ENCODE peak calls at places on chromosomes 7 and 10, in nine cellular contexts. P, K, G, L, I, B, T, Q and J are unnamed samples.

GRCh38 chr10:100183482-100183881 is 2.3 kb downstream of the ERLIN1 start:
- DNase-seq in I (no peak), Q (peak), K (peak), P (no peak), L (no peak), B (no peak), G (peak), T (no peak), J (no peak)

GRCh38 chr7:118158766-118159165 is 25.2 kb upstream of the LSM8 start:
- DNase-seq in P (no peak), Q (peak), K (no peak), I (no peak), L (no peak), G (no peak), B (no peak), T (no peak), J (no peak)

GRCh38 chr10:81034376-81034775 is 496.7 kb downstream of the SH2D4B start:
- DNase-seq in K (no peak), B (no peak), T (no peak), Q (no peak), P (no peak), G (no peak), I (no peak), L (no peak), J (no peak)

GRCh38 chr10:43045631-43046287 is 31.1 kb upstream of the RET start:
- DNase-seq in P (no peak), Q (no peak), I (no peak), T (no peak), K (no peak), G (no peak), L (peak), B (peak), J (no peak)

GRCh38 chr7:35261476-35262285 is 7.8 kb upstream of the TBX20 start:
- DNase-seq in P (no peak), G (no peak), Q (no peak), T (no peak), I (no peak), L (peak), K (no peak), B (no peak), J (no peak)

GRCh38 chr10:88395677-88396076 is 187.4 kb downstream of the RNLS start:
- DNase-seq in G (peak), P (no peak), B (no peak), L (no peak), I (no peak), T (no peak), K (no peak), Q (peak), J (no peak)

GRCh38 chr10:28393956-28394568 is 91.2 kb upstream of the MPP7 start:
- DNase-seq in Q (peak), G (peak), L (peak), K (peak), P (no peak), T (peak), I (peak), B (peak), J (peak)

GRCh38 chr10:116215651-116216050 is 57.4 kb downstream of the GFRA1 start:
- DNase-seq in L (no peak), Q (no peak), P (no peak), T (no peak), G (no peak), I (no peak), B (no peak), K (no peak), J (no peak)

GRCh38 chr7:13800694-13801448 is 188.6 kb downstream of the ETV1 start:
- DNase-seq in K (no peak), B (no peak), L (no peak), G (peak), I (no peak), P (no peak), T (peak), Q (peak), J (peak)

GRCh38 chr10:13593560-13593959 is 6.8 kb downstream of the PRPF18 start:
- DNase-seq in I (no peak), B (no peak), K (no peak), G (peak), P (no peak), Q (peak), L (no peak), T (no peak), J (no peak)

GRCh38 chr10:46234431-46235060 is 52.3 kb upstream of the ANTXRL start:
- DNase-seq in K (no peak), B (no peak), L (peak), T (no peak), G (no peak), I (no peak), P (no peak), Q (no peak), J (no peak)

GRCh38 chr10:91034042-91034441 is 113.2 kb upstream of the ANKRD1 start:
- DNase-seq in I (no peak), G (no peak), B (no peak), L (no peak), P (no peak), T (no peak), K (no peak), Q (no peak), J (peak)

GRCh38 chr7:106794276-106795136 is 70.6 kb upstream of the PIK3CG start:
- DNase-seq in Q (no peak), B (no peak), I (peak), T (no peak), K (no peak), L (no peak), G (no peak), P (no peak), J (no peak)

GRCh38 chr7:55065079-55065478 is 46.3 kb downstream of the EGFR start:
- DNase-seq in Q (peak), L (no peak), P (no peak), B (no peak), T (peak), K (no peak), G (peak), I (no peak), J (no peak)

GRCh38 chr7:150799741-150800575 is at the start of gene TMEM176B:
- DNase-seq in G (no peak), B (no peak), Q (no peak), I (peak), P (no peak), K (no peak), L (no peak), T (no peak), J (no peak)

GRCh38 chr10:126509211-126509610 is 120.9 kb upstream of the ADAM12 start:
- DNase-seq in B (no peak), P (no peak), T (no peak), K (no peak), I (no peak), Q (no peak), L (no peak), G (no peak), J (no peak)

GRCh38 chr10:99119258-99119748 is 116.3 kb downstream of the HPSE2 start:
- DNase-seq in P (no peak), L (no peak), K (no peak), T (no peak), I (no peak), Q (no peak), B (no peak), G (no peak), J (no peak)

GRCh38 chr7:102125127-102125561 is 161.5 kb upstream of the SH2B2 start:
- DNase-seq in Q (peak), G (peak), L (peak), K (no peak), T (peak), B (no peak), I (no peak), P (peak), J (peak)

GRCh38 chr10:11713186-11713743 is 28.9 kb upstream of the ECHDC3 start:
- DNase-seq in Q (peak), B (no peak), I (no peak), L (no peak), G (peak), P (no peak), T (no peak), K (no peak), J (peak)

GRCh38 chr7:84013616-84014240 is 180.9 kb downstream of the SEMA3A start:
- DNase-seq in L (peak), Q (no peak), I (no peak), G (no peak), T (no peak), B (no peak), P (no peak), K (no peak), J (peak)

GRCh38 chr7:468681-469590 is 50.7 kb downstream of the PDGFA start:
- DNase-seq in G (peak), P (no peak), L (no peak), Q (no peak), K (no peak), T (no peak), B (no peak), I (no peak), J (peak)

GRCh38 chr10:21364196-21365114 is 161.0 kb downstream of the SKIDA1 start:
- DNase-seq in I (no peak), K (peak), L (peak), G (peak), T (peak), B (no peak), Q (peak), P (no peak), J (no peak)

GRCh38 chr10:7874864-7875263 is 56.6 kb downstream of the TAF3 start:
- DNase-seq in P (no peak), I (no peak), L (no peak), Q (no peak), B (no peak), T (no peak), G (no peak), K (no peak), J (no peak)

GRCh38 chr10:22320591-22321155 is at the start of gene BMI1:
- DNase-seq in T (peak), P (no peak), L (peak), K (peak), G (peak), B (peak), Q (peak), I (peak), J (peak)

GRCh38 chr10:133356953-133357292 is 896 bp downstream of the FUOM start:
- DNase-seq in L (no peak), G (no peak), I (no peak), Q (no peak), P (no peak), B (no peak), K (no peak), T (no peak), J (peak)

GRCh38 chr7:54339074-54339473 is 203.1 kb upstream of the VSTM2A start:
- DNase-seq in G (no peak), L (no peak), T (no peak), P (no peak), K (no peak), B (no peak), I (no peak), Q (peak), J (no peak)

GRCh38 chr10:89269822-89270483 is 18.4 kb upstream of the LIPA start:
- DNase-seq in P (no peak), Q (no peak), L (no peak), T (no peak), B (no peak), G (no peak), I (no peak), K (peak), J (no peak)

GRCh38 chr10:128047337-128047736 is 78.9 kb downstream of the MKI67 start:
- DNase-seq in T (no peak), L (peak), K (no peak), P (peak), I (no peak), Q (no peak), G (no peak), B (no peak), J (peak)
- TF ChIP-seq CTCF in T (no peak), L (no peak), K (no peak), P (no peak), I (no peak), Q (no peak), G (no peak), B (no peak), J (no peak)

GRCh38 chr10:15718495-15719061 is 1.1 kb downstream of the ITGA8 start:
- DNase-seq in K (no peak), L (peak), G (no peak), B (no peak), Q (no peak), T (no peak), I (no peak), P (no peak), J (no peak)

GRCh38 chr10:15720635-15721310 is 1.1 kb upstream of the ITGA8 start:
- DNase-seq in T (no peak), Q (no peak), P (no peak), L (no peak), G (no peak), I (peak), K (no peak), B (no peak), J (no peak)

GRCh38 chr10:15719062-15719898 is 442 bp downstream of the ITGA8 start:
- DNase-seq in G (no peak), L (peak), K (no peak), P (no peak), I (peak), B (no peak), Q (no peak), T (no peak), J (no peak)

GRCh38 chr10:15715619-15716227 is 4.0 kb downstream of the ITGA8 start:
- DNase-seq in P (no peak), B (no peak), I (peak), Q (peak), T (no peak), G (no peak), K (no peak), L (no peak), J (no peak)

DNA sequence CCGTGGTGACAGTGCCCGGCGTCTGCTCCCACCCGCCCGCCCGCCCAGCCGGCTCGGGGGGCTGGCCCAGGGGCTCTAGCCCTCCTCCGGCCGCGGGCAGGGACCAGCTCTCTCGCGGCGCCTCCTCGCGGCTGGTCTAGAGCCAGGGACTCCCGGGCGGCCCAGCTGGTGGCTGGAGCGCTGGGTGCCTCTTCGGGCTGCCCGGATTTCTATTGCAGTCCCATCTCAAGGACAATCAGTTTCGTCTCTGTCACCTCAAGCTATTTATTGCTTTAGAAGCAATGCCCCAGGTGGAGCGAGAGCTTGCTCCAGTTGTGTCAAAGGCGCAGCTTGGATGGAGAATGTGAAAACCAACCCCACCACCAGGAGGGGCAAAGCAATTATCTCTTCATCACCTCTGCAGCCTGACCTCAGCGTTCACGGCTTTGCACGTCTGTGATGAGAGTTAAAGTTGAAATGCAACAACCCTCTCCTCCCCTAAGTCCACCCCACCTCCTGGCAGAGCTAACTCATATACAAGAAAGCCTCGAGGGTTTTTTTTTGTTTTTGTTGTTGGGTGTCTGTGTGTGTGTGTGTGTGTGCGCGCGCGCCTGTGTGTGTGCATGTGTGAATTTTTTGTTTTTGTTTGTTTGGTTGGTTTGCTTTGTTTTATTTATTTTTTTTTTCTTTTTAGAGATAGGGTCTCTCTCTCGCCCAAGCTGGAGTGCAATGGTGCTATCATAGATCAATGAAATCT is at the start of gene ITGA8:
- DNase-seq in L (peak), K (no peak), Q (peak), I (peak), G (no peak), B (no peak), P (no peak), T (no peak), J (peak)
- TF ChIP-seq CTCF in L (peak), K (peak), Q (peak), I (peak), G (peak), B (no peak), P (peak), T (peak), J (no peak)

GRCh38 chr7:10474048-10474447 is 499.6 kb upstream of the PHF14 start:
- DNase-seq in P (no peak), K (peak), L (no peak), G (no peak), B (no peak), T (no peak), I (no peak), Q (peak), J (no peak)

GRCh38 chr7:10473569-10473968 is 500.1 kb upstream of the PHF14 start:
- DNase-seq in G (no peak), Q (no peak), P (no peak), K (no peak), T (no peak), B (no peak), L (no peak), I (no peak), J (no peak)

GRCh38 chr7:10475940-10476641 is 497.6 kb upstream of the PHF14 start:
- DNase-seq in Q (no peak), L (no peak), K (no peak), G (no peak), P (no peak), I (peak), B (no peak), T (no peak), J (no peak)

GRCh38 chr7:10472115-10472514 is 501.6 kb upstream of the PHF14 start:
- DNase-seq in Q (no peak), K (no peak), T (no peak), I (no peak), B (no peak), G (no peak), P (no peak), L (no peak), J (no peak)

DNA sequence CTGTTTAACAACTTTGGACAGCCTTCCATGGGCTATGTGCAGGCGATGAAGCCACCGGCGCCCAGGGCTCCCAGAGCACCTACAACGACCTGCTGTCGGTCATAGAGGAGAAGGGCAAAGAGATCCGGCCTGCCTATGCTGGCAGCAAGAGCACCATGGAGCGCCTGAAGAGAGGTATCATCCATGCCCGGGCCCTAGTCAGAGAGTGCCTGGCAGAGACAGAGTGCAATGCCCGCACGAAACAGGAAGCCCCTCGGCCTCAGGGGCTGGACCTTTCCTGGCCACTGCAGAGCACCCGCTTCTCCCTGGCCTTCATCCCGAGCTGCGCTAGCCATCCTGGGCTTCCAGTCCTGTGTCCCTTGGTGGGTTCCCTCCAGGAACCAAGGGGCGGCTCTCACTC is 497.0 kb upstream of the PHF14 start:
- DNase-seq in T (no peak), L (no peak), K (no peak), P (no peak), I (no peak), G (no peak), Q (no peak), B (no peak), J (no peak)
- TF ChIP-seq CTCF in T (no peak), L (no peak), K (no peak), P (no peak), I (no peak), G (no peak), Q (no peak), B (no peak), J (no peak)

DNA sequence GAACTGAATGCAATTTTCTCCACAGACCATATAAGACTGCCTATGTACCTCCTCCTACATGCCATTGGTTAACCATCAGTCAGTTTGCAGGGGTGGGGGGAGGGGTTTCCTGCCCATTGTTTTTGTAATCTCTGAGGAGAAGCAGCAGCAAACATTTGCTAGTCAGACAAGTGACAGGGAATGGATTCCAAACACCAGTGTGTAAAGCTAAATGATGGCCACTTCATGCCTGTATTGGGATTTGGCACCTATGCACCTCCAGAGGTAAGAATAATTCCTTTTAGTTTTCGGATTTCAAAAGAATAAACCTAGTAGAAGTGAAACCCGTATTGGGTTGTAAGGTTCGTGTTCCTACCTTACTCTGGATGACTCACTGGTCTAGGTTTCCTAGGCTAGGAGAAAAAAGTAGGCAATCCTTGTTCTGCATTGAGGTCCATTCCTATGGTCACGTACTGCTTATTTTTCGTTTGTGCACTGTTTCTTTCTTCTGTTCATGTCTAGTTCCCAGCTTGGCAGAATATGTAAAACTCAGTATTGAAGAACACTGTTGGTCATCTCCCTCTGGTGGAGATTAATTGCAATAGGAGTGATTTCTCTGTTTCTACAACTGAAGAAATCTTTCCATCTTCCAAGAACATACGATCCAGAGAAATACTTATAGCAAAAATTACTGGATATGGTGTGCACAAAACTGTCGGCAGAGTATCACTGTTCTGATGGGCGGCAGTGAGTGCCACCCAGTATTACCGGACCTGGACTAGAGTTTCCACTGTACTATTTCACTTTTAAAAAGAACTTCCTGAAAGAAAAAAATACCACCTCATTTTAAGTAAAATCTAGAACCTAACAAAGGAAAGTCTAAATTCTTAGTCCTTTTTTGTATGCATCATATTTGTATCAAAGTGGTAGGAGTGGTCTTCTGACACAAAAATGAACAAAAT is at the start of gene AKR1C3:
- DNase-seq in K (peak), T (peak), P (no peak), G (peak), L (peak), Q (peak), B (peak), I (no peak), J (no peak)
- TF ChIP-seq CTCF in K (peak), T (peak), P (peak), G (peak), L (peak), Q (peak), B (peak), I (no peak), J (peak)

DNA sequence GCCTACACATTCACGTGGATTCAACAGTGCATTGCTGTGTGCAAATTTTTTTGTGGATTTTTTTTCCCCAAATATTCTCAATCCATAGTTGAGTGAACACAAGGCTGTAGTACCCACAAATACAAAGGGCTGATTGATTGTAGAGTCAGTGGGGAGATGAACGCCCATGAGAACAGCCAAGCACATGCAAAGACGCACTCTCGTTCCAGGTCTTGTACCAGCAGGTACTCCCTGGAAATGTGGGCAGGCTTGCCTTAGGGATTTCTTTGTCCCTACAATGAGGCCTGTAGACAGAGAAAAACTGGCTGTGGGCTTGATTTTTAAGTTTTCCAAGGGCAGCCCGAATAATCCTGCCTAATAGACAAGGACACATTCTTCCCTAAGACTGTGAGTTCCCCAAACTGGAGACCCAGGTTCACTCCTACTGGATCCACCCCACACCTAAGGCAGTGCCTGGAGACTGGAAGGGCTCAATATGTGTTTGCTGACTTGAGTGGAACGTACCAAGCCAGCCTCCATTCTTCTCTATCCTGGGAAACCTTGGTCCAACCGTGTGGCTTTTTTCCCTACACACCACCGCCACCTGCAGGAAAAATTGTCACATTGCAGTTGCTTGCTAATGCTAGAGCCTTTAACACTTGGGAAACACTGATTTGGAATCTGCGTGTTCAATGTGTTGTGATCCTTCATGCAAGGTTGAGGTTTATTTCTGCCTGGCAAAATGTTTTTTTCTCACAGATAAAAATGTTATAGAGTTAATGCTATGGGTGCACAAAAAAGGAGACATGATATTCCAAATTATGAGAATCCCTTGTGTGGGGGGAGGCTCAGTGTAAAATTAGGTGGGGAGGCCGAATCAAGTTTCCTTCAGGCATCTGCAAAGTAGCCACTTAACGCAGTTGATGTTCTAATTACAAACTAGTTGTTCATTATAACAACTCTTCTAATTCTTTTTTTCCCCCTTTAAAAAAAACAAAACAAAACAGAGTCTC is 49.3 kb downstream of the PPP1R17 start:
- DNase-seq in I (peak), B (peak), Q (peak), K (peak), T (peak), P (no peak), L (peak), G (peak), J (peak)
- TF ChIP-seq CTCF in I (peak), B (peak), Q (peak), K (peak), T (peak), P (peak), L (peak), G (peak), J (peak)